ENCODE peak calls at places on chromosomes 7 and 10, in eight cellular contexts. One of them, this sample, is unnamed. For H3K4me1, the result is how much of the 10 kb centered on the place peaks cover.

GRCh38 chr10:26067680-26068079 is 133.7 kb downstream of the MYO3A start:
- DNase-seq in GM23248: no peak
- DNase-seq in PC-3: no peak
- DNase-seq in endodermal cell: no peak
- DNase-seq in NT2/D1: no peak
- DNase-seq in HepG2: no peak
- DNase-seq in mammary epithelial cell: no peak
- DNase-seq in Karpas-422: no peak
- DNase-seq in this sample: no peak

GRCh38 chr10:26792780-26793495 is 67.8 kb downstream of the ABI1 start:
- DNase-seq in GM23248: peak
- DNase-seq in PC-3: no peak
- DNase-seq in endodermal cell: no peak
- DNase-seq in NT2/D1: no peak
- DNase-seq in HepG2: no peak
- DNase-seq in mammary epithelial cell: no peak
- DNase-seq in Karpas-422: no peak
- DNase-seq in this sample: no peak

GRCh38 chr10:14605231-14605925 is 169.3 kb downstream of the FAM107B start:
- DNase-seq in GM23248: peak
- DNase-seq in PC-3: peak
- DNase-seq in endodermal cell: no peak
- DNase-seq in NT2/D1: no peak
- DNase-seq in HepG2: peak
- DNase-seq in mammary epithelial cell: peak
- DNase-seq in Karpas-422: no peak
- DNase-seq in this sample: no peak

GRCh38 chr10:54985732-54986131 is 184.7 kb upstream of the PCDH15 start:
- DNase-seq in GM23248: peak
- DNase-seq in PC-3: peak
- DNase-seq in endodermal cell: no peak
- DNase-seq in NT2/D1: peak
- DNase-seq in HepG2: peak
- DNase-seq in mammary epithelial cell: peak
- DNase-seq in Karpas-422: peak
- DNase-seq in this sample: no peak

GRCh38 chr7:38229386-38229785 is 44.0 kb downstream of the TARP start:
- DNase-seq in GM23248: peak
- DNase-seq in PC-3: peak
- DNase-seq in endodermal cell: no peak
- DNase-seq in NT2/D1: no peak
- DNase-seq in HepG2: no peak
- DNase-seq in mammary epithelial cell: no peak
- DNase-seq in Karpas-422: no peak
- DNase-seq in this sample: no peak

GRCh38 chr10:28788252-28788651 is 110.9 kb downstream of the BAMBI start:
- DNase-seq in GM23248: no peak
- DNase-seq in PC-3: no peak
- DNase-seq in endodermal cell: no peak
- DNase-seq in NT2/D1: no peak
- DNase-seq in HepG2: no peak
- DNase-seq in mammary epithelial cell: no peak
- DNase-seq in Karpas-422: no peak
- DNase-seq in this sample: no peak

GRCh38 chr10:72331575-72332422 is 22.9 kb downstream of the DNAJB12 start:
- DNase-seq in GM23248: peak
- DNase-seq in PC-3: peak
- DNase-seq in endodermal cell: peak
- DNase-seq in NT2/D1: no peak
- DNase-seq in HepG2: peak
- DNase-seq in mammary epithelial cell: peak
- DNase-seq in Karpas-422: peak
- DNase-seq in this sample: peak

GRCh38 chr10:132939957-132940790 is 2.2 kb downstream of the CFAP46 start:
- DNase-seq in GM23248: peak
- DNase-seq in PC-3: peak
- DNase-seq in endodermal cell: peak
- DNase-seq in NT2/D1: no peak
- DNase-seq in HepG2: no peak
- DNase-seq in mammary epithelial cell: no peak
- DNase-seq in Karpas-422: peak
- DNase-seq in this sample: peak

GRCh38 chr10:3803884-3804741 is 19.1 kb upstream of the KLF6 start:
- DNase-seq in GM23248: peak
- DNase-seq in PC-3: no peak
- DNase-seq in endodermal cell: no peak
- DNase-seq in NT2/D1: no peak
- DNase-seq in HepG2: no peak
- DNase-seq in mammary epithelial cell: no peak
- DNase-seq in Karpas-422: no peak
- DNase-seq in this sample: no peak

GRCh38 chr7:92790987-92791386 is 45.4 kb downstream of the CDK6 start:
- DNase-seq in GM23248: peak
- DNase-seq in PC-3: peak
- DNase-seq in endodermal cell: no peak
- DNase-seq in NT2/D1: no peak
- DNase-seq in HepG2: no peak
- DNase-seq in mammary epithelial cell: peak
- DNase-seq in Karpas-422: no peak
- DNase-seq in this sample: no peak

GRCh38 chr7:83947260-83947659 is 247.3 kb downstream of the SEMA3A start:
- DNase-seq in GM23248: peak
- DNase-seq in PC-3: peak
- DNase-seq in endodermal cell: peak
- DNase-seq in NT2/D1: peak
- DNase-seq in HepG2: peak
- DNase-seq in mammary epithelial cell: peak
- DNase-seq in Karpas-422: peak
- DNase-seq in this sample: no peak

GRCh38 chr10:87734987-87735827 is 75.5 kb downstream of the PAPSS2 start:
- DNase-seq in GM23248: peak
- DNase-seq in PC-3: peak
- DNase-seq in endodermal cell: peak
- DNase-seq in NT2/D1: peak
- DNase-seq in HepG2: peak
- DNase-seq in mammary epithelial cell: peak
- DNase-seq in Karpas-422: peak
- DNase-seq in this sample: no peak

DNA sequence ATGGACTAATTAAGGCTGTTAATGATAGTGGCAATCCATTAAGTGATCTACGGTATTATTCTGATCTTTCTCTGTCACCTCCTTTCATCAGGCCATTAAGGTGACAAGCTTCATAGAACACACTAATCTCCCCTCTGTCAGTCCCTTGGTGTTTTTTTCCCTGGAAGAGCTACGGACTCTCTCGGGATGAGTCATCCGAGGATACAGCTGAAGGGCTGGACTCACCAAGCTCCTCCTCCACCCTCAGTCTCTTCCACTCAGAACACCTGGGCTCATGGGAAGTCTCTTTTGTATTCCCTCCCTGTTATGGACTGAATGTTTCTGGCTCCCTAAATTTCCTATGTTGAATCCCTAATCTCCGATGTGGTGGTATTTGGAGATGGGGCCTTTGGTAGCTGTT is 69.8 kb upstream of the PLXNA4 start:
- DNase-seq in GM23248: no peak
- DNase-seq in PC-3: no peak
- DNase-seq in endodermal cell: no peak
- DNase-seq in NT2/D1: no peak
- DNase-seq in HepG2: no peak
- DNase-seq in mammary epithelial cell: no peak
- DNase-seq in Karpas-422: no peak
- DNase-seq in this sample: no peak
- H3K4me1 ChIP-seq in GM23248: under half
- H3K4me1 ChIP-seq in PC-3: under half
- H3K4me1 ChIP-seq in endodermal cell: under half
- H3K4me1 ChIP-seq in NT2/D1: under half
- H3K4me1 ChIP-seq in HepG2: under half
- H3K4me1 ChIP-seq in mammary epithelial cell: under half
- H3K4me1 ChIP-seq in Karpas-422: under half
- H3K4me1 ChIP-seq in this sample: under half

DNA sequence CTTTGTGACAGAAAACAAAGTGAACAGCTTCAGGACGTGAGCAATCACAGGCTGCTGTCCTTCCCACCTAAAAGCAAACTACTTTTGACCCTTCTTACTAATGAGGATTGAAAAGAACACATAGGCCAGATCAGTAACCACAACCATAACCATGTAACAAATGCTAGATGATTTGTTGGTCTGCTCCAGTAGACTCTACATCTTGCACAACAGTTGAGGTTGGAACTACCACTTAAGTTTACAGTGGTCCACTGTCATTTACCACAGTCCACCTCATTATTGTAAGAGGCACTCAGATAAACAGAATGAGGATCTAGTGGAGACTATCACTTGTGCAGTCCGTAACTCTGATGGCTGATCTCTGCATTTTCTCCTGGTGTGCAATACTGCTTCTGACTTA is 27.8 kb downstream of the NET1 start:
- DNase-seq in GM23248: no peak
- DNase-seq in PC-3: no peak
- DNase-seq in endodermal cell: no peak
- DNase-seq in NT2/D1: no peak
- DNase-seq in HepG2: no peak
- DNase-seq in mammary epithelial cell: no peak
- DNase-seq in Karpas-422: no peak
- DNase-seq in this sample: no peak
- H3K9ac ChIP-seq in GM23248: no peak
- H3K9ac ChIP-seq in PC-3: no peak
- H3K9ac ChIP-seq in endodermal cell: no peak
- H3K9ac ChIP-seq in NT2/D1: no peak
- H3K9ac ChIP-seq in HepG2: no peak
- H3K9ac ChIP-seq in mammary epithelial cell: no peak
- H3K9ac ChIP-seq in Karpas-422: no peak
- H3K9ac ChIP-seq in this sample: no peak

GRCh38 chr7:103990991-103991390 is 1.5 kb upstream of the RELN start:
- DNase-seq in GM23248: peak
- DNase-seq in PC-3: no peak
- DNase-seq in endodermal cell: no peak
- DNase-seq in NT2/D1: no peak
- DNase-seq in HepG2: peak
- DNase-seq in mammary epithelial cell: no peak
- DNase-seq in Karpas-422: no peak
- DNase-seq in this sample: no peak

GRCh38 chr7:103988468-103989199 is 824 bp downstream of the RELN start:
- DNase-seq in GM23248: peak
- DNase-seq in PC-3: no peak
- DNase-seq in endodermal cell: peak
- DNase-seq in NT2/D1: no peak
- DNase-seq in HepG2: peak
- DNase-seq in mammary epithelial cell: peak
- DNase-seq in Karpas-422: no peak
- DNase-seq in this sample: no peak

GRCh38 chr7:103989785-103990775 is 622 bp upstream of the RELN start:
- DNase-seq in GM23248: peak
- DNase-seq in PC-3: peak
- DNase-seq in endodermal cell: peak
- DNase-seq in NT2/D1: no peak
- DNase-seq in HepG2: peak
- DNase-seq in mammary epithelial cell: peak
- DNase-seq in Karpas-422: no peak
- DNase-seq in this sample: no peak

GRCh38 chr7:103987455-103987854 is 2.0 kb downstream of the RELN start:
- DNase-seq in GM23248: no peak
- DNase-seq in PC-3: no peak
- DNase-seq in endodermal cell: no peak
- DNase-seq in NT2/D1: no peak
- DNase-seq in HepG2: peak
- DNase-seq in mammary epithelial cell: no peak
- DNase-seq in Karpas-422: no peak
- DNase-seq in this sample: no peak

GRCh38 chr7:103989200-103989784 is at the start of gene RELN:
- DNase-seq in GM23248: peak
- DNase-seq in PC-3: no peak
- DNase-seq in endodermal cell: peak
- DNase-seq in NT2/D1: no peak
- DNase-seq in HepG2: peak
- DNase-seq in mammary epithelial cell: peak
- DNase-seq in Karpas-422: no peak
- DNase-seq in this sample: no peak
- H3K4me3 ChIP-seq in GM23248: peak
- H3K4me3 ChIP-seq in PC-3: peak
- H3K4me3 ChIP-seq in endodermal cell: peak
- H3K4me3 ChIP-seq in NT2/D1: peak
- H3K4me3 ChIP-seq in HepG2: peak
- H3K4me3 ChIP-seq in mammary epithelial cell: no peak
- H3K4me3 ChIP-seq in Karpas-422: no peak
- H3K4me3 ChIP-seq in this sample: peak

DNA sequence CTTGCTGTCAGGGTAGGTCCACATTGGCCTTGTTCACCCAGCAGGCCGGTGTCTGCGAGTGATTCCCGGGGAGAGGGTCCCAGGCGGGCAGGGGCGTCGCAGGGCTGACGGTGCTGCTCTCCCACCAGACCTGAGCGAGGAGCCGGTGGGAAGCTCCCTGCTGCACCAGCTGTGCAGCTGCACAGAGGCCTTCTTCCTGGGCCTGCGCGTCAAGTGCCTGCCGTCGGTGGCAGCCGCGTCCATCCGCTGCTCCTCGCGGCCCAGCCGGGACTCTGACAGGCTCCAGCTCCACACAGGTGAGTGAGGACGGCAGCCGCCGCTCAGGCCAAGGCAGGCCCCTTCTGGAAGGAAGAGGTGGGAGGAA is 14.6 kb downstream of the AMZ1 start:
- DNase-seq in GM23248: no peak
- DNase-seq in PC-3: no peak
- DNase-seq in endodermal cell: peak
- DNase-seq in NT2/D1: no peak
- DNase-seq in HepG2: no peak
- DNase-seq in mammary epithelial cell: no peak
- DNase-seq in Karpas-422: no peak
- DNase-seq in this sample: no peak
- H3K4me1 ChIP-seq in GM23248: under half
- H3K4me1 ChIP-seq in PC-3: under half
- H3K4me1 ChIP-seq in endodermal cell: under half
- H3K4me1 ChIP-seq in NT2/D1: under half
- H3K4me1 ChIP-seq in HepG2: under half
- H3K4me1 ChIP-seq in mammary epithelial cell: under half
- H3K4me1 ChIP-seq in Karpas-422: under half
- H3K4me1 ChIP-seq in this sample: under half

DNA sequence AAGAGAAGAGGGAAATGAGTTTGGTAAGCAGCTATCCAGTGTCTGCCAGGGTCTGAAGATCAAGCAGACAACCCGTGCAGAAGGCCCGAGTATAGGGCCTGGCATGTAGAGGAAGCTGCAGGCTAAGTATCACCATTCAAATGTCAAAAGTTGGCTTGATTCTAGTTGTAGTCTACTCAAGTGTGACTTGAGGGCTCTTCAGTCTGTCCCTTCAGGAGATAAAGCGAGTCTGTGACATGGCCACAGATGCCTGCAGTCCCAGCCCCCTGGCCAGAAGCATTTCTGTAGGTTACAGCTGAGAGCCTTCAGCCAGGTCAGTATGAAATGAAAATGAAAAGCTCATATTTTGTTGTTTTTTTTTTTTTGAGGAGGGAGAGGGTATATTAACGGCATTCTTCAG is 97.8 kb upstream of the EEPD1 start:
- DNase-seq in GM23248: no peak
- DNase-seq in PC-3: no peak
- DNase-seq in endodermal cell: no peak
- DNase-seq in NT2/D1: no peak
- DNase-seq in HepG2: no peak
- DNase-seq in mammary epithelial cell: no peak
- DNase-seq in Karpas-422: no peak
- DNase-seq in this sample: no peak
- H3K9ac ChIP-seq in GM23248: no peak
- H3K9ac ChIP-seq in PC-3: no peak
- H3K9ac ChIP-seq in endodermal cell: no peak
- H3K9ac ChIP-seq in NT2/D1: no peak
- H3K9ac ChIP-seq in HepG2: no peak
- H3K9ac ChIP-seq in mammary epithelial cell: no peak
- H3K9ac ChIP-seq in Karpas-422: no peak
- H3K9ac ChIP-seq in this sample: no peak